ENCODE peak calls at places on chromosomes 16 and 17, in six cellular contexts. O is uterus; N is CD8-positive, alpha-beta T cell; I is MM.1S; E is aorta; Q is H1. F is an unnamed sample. For H3K36me3 and H3K4me1, the result is how much of the 10 kb centered on the place peaks cover.

GRCh38 chr16:87140211-87141200 is 176.7 kb downstream of the C16orf95 start:
- DNase-seq in O (no peak), N (no peak), I (no peak), E (peak), Q (no peak), F (no peak)

GRCh38 chr16:57574086-57574485 is 31.6 kb downstream of the ADGRG5 start:
- DNase-seq in O (no peak), N (no peak), I (no peak), E (no peak), Q (no peak), F (no peak)

GRCh38 chr17:46181940-46182339 is 11.3 kb downstream of the KANSL1 start:
- DNase-seq in O (no peak), N (no peak), I (no peak), E (no peak), Q (no peak), F (no peak)

GRCh38 chr16:84410361-84411138 is 42.2 kb downstream of the ATP2C2 start:
- DNase-seq in O (no peak), N (no peak), I (no peak), E (no peak), Q (no peak), F (no peak)

GRCh38 chr16:31009894-31010293 is 544 bp downstream of the STX1B start:
- DNase-seq in O (no peak), N (no peak), I (no peak), E (no peak), Q (no peak), F (no peak)

GRCh38 chr16:27742333-27742732 is 192.4 kb downstream of the KATNIP start:
- DNase-seq in O (no peak), N (no peak), I (no peak), E (no peak), Q (no peak), F (no peak)

GRCh38 chr17:60514053-60514452 is 12.0 kb downstream of the APPBP2 start:
- DNase-seq in O (no peak), N (no peak), I (no peak), E (no peak), Q (no peak), F (no peak)

GRCh38 chr17:28878158-28878910 is 19.2 kb downstream of the FLOT2 start:
- DNase-seq in O (no peak), N (no peak), I (no peak), E (no peak), Q (no peak), F (no peak)

GRCh38 chr17:61551255-61551742 is 39.7 kb downstream of the NACA2 start:
- DNase-seq in O (no peak), N (no peak), I (peak), E (no peak), Q (no peak), F (no peak)

GRCh38 chr16:8733849-8734540 is 59.6 kb downstream of the ABAT start:
- DNase-seq in O (no peak), N (no peak), I (no peak), E (no peak), Q (no peak), F (no peak)

GRCh38 chr16:8611122-8611521 is 10.4 kb upstream of the METTL22 start:
- DNase-seq in O (no peak), N (no peak), I (no peak), E (no peak), Q (no peak), F (no peak)

DNA sequence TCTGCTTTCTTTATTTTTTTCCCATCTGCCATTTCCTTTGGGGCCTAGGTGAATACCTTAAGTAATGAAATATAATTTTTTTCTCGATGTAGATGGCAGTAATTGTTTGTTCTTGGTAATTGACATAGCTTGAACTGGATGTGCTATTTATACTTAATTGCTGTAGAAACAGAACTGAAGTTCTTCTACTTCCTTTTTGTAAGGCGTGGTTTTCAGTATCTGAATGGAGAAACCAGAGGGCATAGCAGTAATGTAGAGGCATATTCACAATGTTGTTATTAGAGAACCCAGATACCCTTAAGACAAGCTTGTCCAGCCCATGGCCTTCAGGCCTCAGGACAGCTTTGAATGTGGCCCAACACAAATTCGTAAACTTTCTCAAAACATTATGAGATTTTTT is 16.4 kb downstream of the ATP6V0A1 start:
- DNase-seq in O (no peak), N (no peak), I (peak), E (no peak), Q (no peak), F (no peak)
- H3K36me3 ChIP-seq in O (under half), N (under half), I (under half), E (under half), Q (half or more), F (half or more)

GRCh38 chr17:40364121-40364861 is at the start of gene GJD3:
- DNase-seq in O (no peak), N (no peak), I (no peak), E (no peak), Q (no peak), F (no peak)

GRCh38 chr17:40366076-40366860 is 1.7 kb upstream of the GJD3 start:
- DNase-seq in O (no peak), N (no peak), I (no peak), E (no peak), Q (no peak), F (no peak)

GRCh38 chr17:40369923-40370322 is 5.4 kb upstream of the GJD3 start:
- DNase-seq in O (no peak), N (no peak), I (no peak), E (no peak), Q (no peak), F (no peak)

GRCh38 chr17:40364906-40365305 is 369 bp upstream of the GJD3 start:
- DNase-seq in O (no peak), N (no peak), I (no peak), E (no peak), Q (no peak), F (no peak)

GRCh38 chr17:40366861-40367518 is 2.5 kb upstream of the GJD3 start:
- DNase-seq in O (no peak), N (no peak), I (no peak), E (no peak), Q (no peak), F (no peak)
- H3K4me3 ChIP-seq in O (no peak), N (no peak), I (no peak), E (no peak), Q (no peak), F (no peak)

DNA sequence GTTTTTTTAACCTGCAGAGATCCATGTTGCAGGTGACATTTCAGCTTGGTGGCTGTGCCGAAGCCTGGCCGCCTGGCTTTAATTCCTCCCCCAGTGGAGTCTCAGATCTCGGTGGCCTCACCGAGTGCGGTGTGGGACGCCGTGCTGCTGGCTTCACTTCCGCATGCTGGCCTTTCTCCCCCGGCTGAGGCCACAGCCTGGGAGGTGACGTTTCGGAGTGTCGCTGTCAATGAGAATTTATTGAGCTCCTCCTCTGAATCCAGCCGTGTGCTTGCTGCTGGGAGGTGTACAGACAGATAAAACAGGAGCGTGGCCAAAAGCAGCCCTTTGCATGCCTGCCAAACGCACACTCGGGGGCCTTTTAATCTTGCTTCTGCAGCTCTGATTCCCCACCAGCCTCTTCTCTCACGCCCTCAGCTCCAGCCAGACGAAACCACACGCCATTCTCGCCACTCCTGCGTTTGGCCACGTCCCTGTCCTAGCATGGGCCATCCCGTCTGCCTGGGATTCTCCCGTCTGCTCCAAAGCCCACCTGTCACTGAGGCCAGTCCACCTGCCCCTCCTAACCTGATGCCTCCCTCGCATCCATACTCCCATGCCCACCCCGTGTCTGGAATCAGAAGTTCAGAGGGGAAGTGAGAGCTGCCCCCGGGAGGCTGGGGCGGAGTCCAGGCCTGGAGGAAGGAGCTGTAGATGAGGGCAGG is 3.6 kb downstream of the GSE1 start:
- DNase-seq in O (no peak), N (no peak), I (no peak), E (peak), Q (no peak), F (no peak)
- H3K4me1 ChIP-seq in O (under half), N (half or more), I (under half), E (under half), Q (under half), F (half or more)

GRCh38 chr16:73161977-73162376 is 114.0 kb upstream of the ZFHX3 start:
- DNase-seq in O (no peak), N (no peak), I (no peak), E (no peak), Q (no peak), F (no peak)
- H3K36me3 ChIP-seq in O (under half), N (under half), I (under half), E (under half), Q (under half), F (under half)

GRCh38 chr17:50431219-50431618 is 5.2 kb downstream of the ACSF2 start:
- DNase-seq in O (no peak), N (no peak), I (no peak), E (no peak), Q (no peak), F (no peak)
- H3K4me3 ChIP-seq in O (no peak), N (no peak), I (no peak), E (no peak), Q (no peak), F (no peak)

GRCh38 chr17:73551756-73552155 is 92.5 kb downstream of the SDK2 start:
- DNase-seq in O (no peak), N (peak), I (no peak), E (no peak), Q (no peak), F (no peak)

GRCh38 chr17:73549841-73550430 is 94.3 kb downstream of the SDK2 start:
- DNase-seq in O (no peak), N (no peak), I (no peak), E (no peak), Q (no peak), F (no peak)

GRCh38 chr17:73552300-73553088 is 91.8 kb downstream of the SDK2 start:
- DNase-seq in O (no peak), N (no peak), I (no peak), E (no peak), Q (no peak), F (no peak)

GRCh38 chr17:73550561-73550960 is 93.7 kb downstream of the SDK2 start:
- DNase-seq in O (no peak), N (no peak), I (no peak), E (no peak), Q (no peak), F (no peak)

GRCh38 chr17:73551144-73551543 is 93.1 kb downstream of the SDK2 start:
- DNase-seq in O (no peak), N (no peak), I (no peak), E (no peak), Q (no peak), F (no peak)
- H3K4me1 ChIP-seq in O (under half), N (under half), I (under half), E (under half), Q (under half), F (under half)

DNA sequence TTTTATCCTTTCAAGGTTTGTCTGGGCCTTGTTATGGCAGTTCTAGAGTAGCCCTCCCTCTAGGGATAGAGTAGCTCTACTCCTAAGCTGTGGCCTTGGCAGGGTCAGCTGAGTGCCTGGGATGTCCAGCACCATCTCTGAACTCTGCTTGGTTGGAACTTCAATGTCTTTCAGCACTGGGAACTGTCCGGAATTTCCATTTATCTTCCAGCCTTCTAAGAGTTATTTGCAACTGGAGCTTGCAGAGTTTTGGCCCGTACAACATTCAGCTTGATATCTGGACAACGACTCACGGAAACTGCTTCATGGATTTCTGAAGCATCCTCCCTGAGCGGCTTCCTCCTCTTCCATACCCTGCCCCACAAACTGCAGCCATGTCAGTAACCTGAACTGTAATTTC is 22.9 kb downstream of the MMD start:
- DNase-seq in O (no peak), N (no peak), I (no peak), E (no peak), Q (no peak), F (no peak)
- H3K36me3 ChIP-seq in O (under half), N (under half), I (under half), E (under half), Q (half or more), F (under half)

DNA sequence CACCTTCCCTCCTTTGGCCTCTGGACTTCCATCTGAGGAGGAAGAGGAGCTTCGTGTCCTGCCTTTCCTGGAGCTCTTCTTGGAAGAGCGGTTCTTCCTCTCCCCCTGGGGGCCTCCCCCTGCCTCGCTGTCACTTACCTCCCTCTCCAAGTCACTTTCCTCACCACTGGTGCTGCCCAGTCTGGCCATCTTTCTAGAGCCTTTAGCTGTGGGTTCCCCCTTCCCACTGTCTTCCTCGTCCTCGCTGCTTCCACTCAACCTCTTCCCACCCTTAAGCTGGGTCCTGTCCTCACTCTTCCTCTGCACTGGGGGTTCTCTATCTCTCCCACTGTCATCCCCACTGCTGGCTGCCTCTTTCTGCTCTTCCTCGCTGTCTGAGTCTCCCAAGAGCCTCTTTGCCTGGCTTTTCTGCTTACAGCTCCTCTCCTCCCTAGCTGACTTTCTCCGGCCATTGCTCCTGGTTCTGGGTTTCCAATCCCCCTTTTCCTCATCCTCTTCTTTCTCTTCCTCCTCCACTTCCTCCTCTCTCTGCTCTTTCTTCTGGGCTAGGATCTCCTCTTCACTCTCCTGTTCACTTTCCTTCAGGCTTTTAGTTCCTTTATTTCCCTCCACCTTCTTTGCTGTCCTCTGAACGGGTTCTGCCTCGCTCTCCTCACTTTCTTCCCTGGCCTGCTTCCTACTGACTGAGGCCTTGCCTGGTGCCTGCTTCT is 1.4 kb downstream of the HIRIP3 start:
- DNase-seq in O (no peak), N (no peak), I (no peak), E (no peak), Q (no peak), F (no peak)
- H3K4me3 ChIP-seq in O (no peak), N (no peak), I (peak), E (no peak), Q (peak), F (no peak)